ENCODE peak calls at places on chromosomes 1 and 21, in nine cellular contexts. I is OCI-LY7, H is astrocyte, F is IMR-90, W is hepatocyte, Z is PC-3, U is GM23338, T is MM.1S, B is A549. A is an unnamed sample.

GRCh38 chr1:203769505-203770343 is 4.7 kb downstream of the LAX1 start:
- DNase-seq in I (no peak), H (peak), F (peak), W (peak), Z (peak), U (no peak), T (no peak), B (peak), A (no peak)

GRCh38 chr1:203796223-203796747 is 862 bp downstream of the ZBED6 start:
- DNase-seq in I (no peak), H (peak), F (peak), W (peak), Z (peak), U (peak), T (peak), B (no peak), A (peak)

GRCh38 chr1:35278886-35279554 is 10.5 kb downstream of the ZMYM4 start:
- DNase-seq in I (no peak), H (peak), F (peak), W (no peak), Z (no peak), U (no peak), T (no peak), B (no peak), A (no peak)

GRCh38 chr1:218588555-218589172 is 243.5 kb downstream of the TGFB2 start:
- DNase-seq in I (no peak), H (peak), F (no peak), W (no peak), Z (no peak), U (no peak), T (no peak), B (no peak), A (no peak)

GRCh38 chr1:243550276-243550675 is 294.4 kb downstream of the SDCCAG8 start:
- DNase-seq in I (no peak), H (peak), F (peak), W (no peak), Z (no peak), U (no peak), T (no peak), B (no peak), A (no peak)

GRCh38 chr21:34268493-34268892 is 95.3 kb upstream of the KCNE2 start:
- DNase-seq in I (no peak), H (no peak), F (no peak), W (no peak), Z (no peak), U (no peak), T (no peak), B (no peak), A (no peak)

GRCh38 chr1:54581621-54582035 is 33.6 kb downstream of the ACOT11 start:
- DNase-seq in I (no peak), H (peak), F (peak), W (peak), Z (peak), U (no peak), T (no peak), B (peak), A (no peak)

GRCh38 chr1:5887436-5888290 is 104.6 kb downstream of the NPHP4 start:
- DNase-seq in I (no peak), H (no peak), F (no peak), W (no peak), Z (no peak), U (no peak), T (no peak), B (no peak), A (no peak)

GRCh38 chr1:208298593-208299233 is 54.5 kb upstream of the PLXNA2 start:
- DNase-seq in I (no peak), H (no peak), F (no peak), W (no peak), Z (no peak), U (no peak), T (no peak), B (no peak), A (no peak)

GRCh38 chr1:181448461-181448860 is 34.9 kb upstream of the CACNA1E start:
- DNase-seq in I (no peak), H (no peak), F (no peak), W (peak), Z (no peak), U (no peak), T (no peak), B (no peak), A (no peak)

GRCh38 chr1:161072751-161073449 is 3.2 kb upstream of the ARHGAP30 start:
- DNase-seq in I (no peak), H (no peak), F (no peak), W (no peak), Z (no peak), U (no peak), T (no peak), B (no peak), A (no peak)

GRCh38 chr1:244792188-244792850 is 43.1 kb upstream of the COX20 start:
- DNase-seq in I (no peak), H (peak), F (peak), W (no peak), Z (no peak), U (no peak), T (no peak), B (no peak), A (no peak)

GRCh38 chr1:24966724-24967346 is 36.8 kb upstream of the RUNX3 start:
- DNase-seq in I (no peak), H (peak), F (peak), W (peak), Z (peak), U (no peak), T (no peak), B (peak), A (no peak)

GRCh38 chr1:205355054-205355453 is 1.7 kb downstream of the KLHDC8A start:
- DNase-seq in I (no peak), H (no peak), F (no peak), W (no peak), Z (peak), U (no peak), T (no peak), B (no peak), A (no peak)

GRCh38 chr1:38858833-38859560 is 575 bp downstream of the RRAGC start:
- DNase-seq in I (peak), H (peak), F (peak), W (peak), Z (peak), U (no peak), T (peak), B (peak), A (peak)

GRCh38 chr1:207890136-207890738 is 20.7 kb downstream of the CD34 start:
- DNase-seq in I (no peak), H (peak), F (peak), W (no peak), Z (peak), U (no peak), T (no peak), B (no peak), A (no peak)

GRCh38 chr21:42155045-42155855 is 63.7 kb upstream of the ABCG1 start:
- DNase-seq in I (no peak), H (no peak), F (no peak), W (no peak), Z (no peak), U (no peak), T (no peak), B (no peak), A (peak)

GRCh38 chr21:32782698-32783097 is 11.1 kb upstream of the PAXBP1 start:
- DNase-seq in I (no peak), H (no peak), F (no peak), W (no peak), Z (no peak), U (no peak), T (no peak), B (no peak), A (no peak)

GRCh38 chr1:32170991-32171390 is 8.5 kb upstream of the TXLNA start:
- DNase-seq in I (no peak), H (no peak), F (no peak), W (no peak), Z (no peak), U (no peak), T (no peak), B (no peak), A (no peak)

GRCh38 chr1:109161836-109162606 is 48.1 kb downstream of the ELAPOR1 start:
- DNase-seq in I (no peak), H (peak), F (peak), W (peak), Z (peak), U (peak), T (peak), B (no peak), A (peak)

GRCh38 chr1:12587981-12588620 is 29.9 kb downstream of the DHRS3 start:
- DNase-seq in I (no peak), H (peak), F (peak), W (no peak), Z (peak), U (no peak), T (no peak), B (peak), A (no peak)

GRCh38 chr21:29218749-29219148 is 80.0 kb upstream of the BACH1 start:
- DNase-seq in I (no peak), H (no peak), F (no peak), W (no peak), Z (peak), U (no peak), T (no peak), B (no peak), A (no peak)

GRCh38 chr1:43067856-43068751 is 104.0 kb downstream of the EBNA1BP2 start:
- DNase-seq in I (no peak), H (no peak), F (no peak), W (no peak), Z (no peak), U (peak), T (no peak), B (no peak), A (no peak)

DNA sequence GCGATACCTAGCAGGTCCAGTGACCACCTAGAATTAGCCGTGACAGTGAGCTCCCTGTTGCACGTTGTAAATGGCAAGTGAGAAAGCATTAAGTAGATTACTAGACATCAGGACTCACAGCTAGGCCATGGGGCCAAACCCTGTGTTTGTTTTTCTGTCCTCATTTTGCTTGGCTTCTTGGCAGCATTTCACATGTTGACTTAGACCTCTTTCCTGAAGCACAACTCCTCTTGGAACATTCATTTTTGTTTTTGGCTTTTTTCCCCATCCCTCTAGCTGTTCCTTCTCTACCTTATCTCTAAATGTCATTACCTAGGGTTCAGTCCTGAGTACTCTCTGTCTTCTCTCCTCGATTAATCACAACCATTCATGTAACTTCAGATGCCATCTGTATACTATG is 16.9 kb upstream of the PTPN14 start:
- DNase-seq in I (no peak), H (no peak), F (peak), W (no peak), Z (peak), U (no peak), T (no peak), B (no peak), A (no peak)
- H3K4me2 ChIP-seq in I (no peak), H (peak), F (peak), W (no peak), Z (peak), U (no peak), T (no peak), B (peak), A (no peak)

DNA sequence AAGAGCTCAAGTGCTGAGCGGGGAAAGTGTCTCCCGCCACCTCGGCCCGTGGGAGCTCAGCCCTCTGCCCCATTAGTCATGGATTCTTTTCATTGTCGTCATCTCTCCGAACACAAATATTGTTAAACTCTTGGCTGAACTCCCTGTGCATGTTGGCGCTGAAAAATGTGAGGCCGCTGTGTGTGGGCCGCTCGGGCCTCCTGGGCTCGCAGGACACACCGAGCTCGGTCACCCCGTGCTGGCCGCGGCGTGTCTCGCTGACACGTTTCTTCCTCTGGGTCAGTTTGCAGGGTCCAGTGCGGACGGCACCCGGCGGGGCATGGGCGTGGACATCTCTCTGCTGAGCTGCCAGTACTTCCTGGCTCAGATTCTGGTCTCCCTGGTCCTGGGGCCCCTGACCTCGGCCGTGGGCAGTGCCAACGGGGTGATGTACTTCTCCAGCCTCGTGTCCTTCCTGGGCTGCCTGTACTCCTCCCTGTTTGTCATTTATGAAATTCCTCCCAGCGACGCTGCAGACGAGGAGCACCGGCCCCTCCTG is 25.6 kb downstream of the SLC45A1 start:
- DNase-seq in I (no peak), H (peak), F (peak), W (peak), Z (peak), U (no peak), T (no peak), B (peak), A (no peak)
- H3K4me2 ChIP-seq in I (no peak), H (peak), F (peak), W (peak), Z (peak), U (no peak), T (no peak), B (peak), A (no peak)

DNA sequence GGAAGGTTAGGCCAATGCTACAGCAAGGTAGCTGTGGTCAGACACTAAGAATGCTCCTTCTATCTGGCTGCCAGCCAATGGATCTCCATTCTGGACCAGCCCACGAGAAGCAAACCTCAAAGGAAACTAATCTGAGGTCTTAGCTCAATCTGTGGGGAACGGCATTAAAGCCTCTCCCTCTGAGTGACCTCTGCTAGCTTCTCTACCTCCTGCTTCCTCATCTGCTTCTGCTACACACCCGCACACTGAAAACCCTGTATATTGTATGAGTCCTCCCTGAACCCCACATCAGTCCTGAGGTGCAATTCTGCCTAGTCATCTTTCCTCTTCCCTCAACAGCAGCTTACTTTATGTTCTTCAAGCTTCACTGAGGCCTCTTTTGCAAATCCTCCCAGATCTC is 6.9 kb upstream of the GALE start:
- DNase-seq in I (no peak), H (no peak), F (no peak), W (no peak), Z (no peak), U (no peak), T (no peak), B (no peak), A (no peak)
- H3K4me2 ChIP-seq in I (peak), H (no peak), F (no peak), W (no peak), Z (no peak), U (no peak), T (no peak), B (no peak), A (no peak)

GRCh38 chr1:177368255-177368654 is 197.5 kb downstream of the BRINP2 start:
- DNase-seq in I (no peak), H (peak), F (no peak), W (no peak), Z (no peak), U (no peak), T (no peak), B (no peak), A (peak)
- H3K4me2 ChIP-seq in I (no peak), H (no peak), F (no peak), W (no peak), Z (no peak), U (no peak), T (no peak), B (no peak), A (no peak)

DNA sequence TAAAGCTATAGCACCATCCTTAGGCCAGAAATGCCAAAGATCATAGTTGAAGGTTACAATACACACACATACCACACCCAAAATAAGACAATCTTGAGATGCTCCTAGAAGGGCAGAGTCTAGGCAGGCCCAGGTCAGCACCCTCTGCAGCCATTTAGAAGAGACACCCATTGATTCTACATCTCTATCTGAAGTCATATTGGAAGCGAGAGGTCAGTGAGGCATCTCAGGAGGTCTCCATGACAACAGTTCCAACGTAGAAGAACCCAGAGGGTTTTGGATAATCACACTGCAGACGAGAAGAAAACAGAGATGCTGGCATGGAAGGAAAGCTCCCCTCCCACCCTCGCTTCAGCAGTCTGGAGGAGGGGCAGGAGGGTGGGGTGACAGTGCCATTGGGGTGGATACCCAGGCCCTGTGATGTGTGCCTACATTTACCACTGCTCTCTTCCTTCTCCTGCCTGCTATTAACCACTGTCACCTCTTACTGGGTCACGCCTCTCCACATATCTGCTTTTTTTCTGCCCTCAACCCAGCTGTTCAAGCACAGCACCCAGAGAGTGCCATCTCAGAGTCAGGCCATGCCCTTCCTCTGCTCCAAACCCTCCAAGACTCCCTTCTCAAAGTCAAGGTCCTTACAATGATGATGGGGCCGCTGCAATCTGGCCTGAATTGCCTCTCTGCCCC is 6.2 kb downstream of the TMCO4 start:
- DNase-seq in I (no peak), H (no peak), F (no peak), W (no peak), Z (no peak), U (no peak), T (no peak), B (no peak), A (no peak)
- H3K4me2 ChIP-seq in I (no peak), H (no peak), F (no peak), W (no peak), Z (no peak), U (no peak), T (no peak), B (no peak), A (no peak)

GRCh38 chr1:155185783-155186265 is 12.2 kb downstream of the TRIM46 start:
- DNase-seq in I (no peak), H (no peak), F (no peak), W (no peak), Z (no peak), U (no peak), T (no peak), B (no peak), A (no peak)
- H3K4me2 ChIP-seq in I (peak), H (no peak), F (no peak), W (peak), Z (no peak), U (peak), T (peak), B (no peak), A (no peak)

DNA sequence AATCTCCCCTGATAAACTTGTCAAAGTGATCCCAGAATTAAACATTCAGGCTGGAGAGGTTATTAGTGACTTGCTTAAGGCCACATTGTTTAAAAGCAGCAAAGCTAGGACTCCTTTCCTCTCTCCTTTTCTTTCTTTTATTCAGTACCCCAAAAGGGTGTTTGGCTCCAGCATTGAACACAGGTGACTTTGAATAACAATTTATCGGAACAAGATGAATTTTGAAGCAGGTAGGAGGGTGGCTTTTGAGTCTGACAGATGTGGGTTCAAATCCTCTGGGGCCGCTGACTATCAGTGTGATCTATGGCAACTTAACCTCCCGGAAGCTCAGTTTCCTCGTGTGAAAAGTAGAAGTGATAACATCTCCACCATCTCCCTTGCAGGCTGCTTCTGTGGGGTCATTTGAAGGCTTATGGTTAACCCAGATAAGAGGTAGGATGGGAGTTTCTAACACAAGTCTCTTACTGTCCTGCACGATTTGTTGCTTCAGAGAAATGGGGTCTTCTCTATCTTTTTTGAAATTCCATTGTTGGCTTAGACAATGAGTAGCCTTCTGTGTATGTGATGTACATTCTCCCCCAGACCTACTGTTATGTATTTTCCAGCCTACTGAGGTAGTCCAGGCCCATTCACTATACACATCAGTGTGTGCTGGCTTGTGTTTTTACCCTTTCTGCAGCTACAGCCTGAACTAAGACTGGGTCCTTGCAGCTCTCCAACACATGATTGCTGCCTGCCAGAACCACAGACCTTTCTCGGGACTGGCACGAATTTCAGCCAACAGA is 29.0 kb downstream of the JUN start:
- DNase-seq in I (no peak), H (no peak), F (no peak), W (no peak), Z (no peak), U (no peak), T (no peak), B (no peak), A (peak)
- H3K4me2 ChIP-seq in I (no peak), H (peak), F (peak), W (no peak), Z (peak), U (no peak), T (no peak), B (peak), A (peak)